ENCODE peak calls at places on chromosomes 11 and 22, in seven cellular contexts. One of them, this sample, is unnamed.

GRCh38 chr11:86212212-86212611 is 32.3 kb upstream of the EED start:
- DNase-seq in activated effector memory CD4-positive, alpha-beta T cell treated with anti-CD3 and anti-CD28 coated beads, Interleukin-2, amount 50 U/mL, for 16 hours: no peak
- DNase-seq in fibroblast of lung: no peak
- DNase-seq in effector memory CD8-positive, alpha-beta T cell: no peak
- DNase-seq in activated naive CD8-positive, alpha-beta T cell treated with anti-CD3 and anti-CD28 coated beads, Interleukin-2, amount 50 U/mL, for 24 hours: no peak
- DNase-seq in WTC11: no peak
- DNase-seq in naive thymus-derived CD4-positive, alpha-beta T cell: no peak
- DNase-seq in this sample: no peak

GRCh38 chr11:78078218-78079167 is 1.2 kb downstream of the NDUFC2 start:
- DNase-seq in activated effector memory CD4-positive, alpha-beta T cell treated with anti-CD3 and anti-CD28 coated beads, Interleukin-2, amount 50 U/mL, for 16 hours: no peak
- DNase-seq in fibroblast of lung: no peak
- DNase-seq in effector memory CD8-positive, alpha-beta T cell: no peak
- DNase-seq in activated naive CD8-positive, alpha-beta T cell treated with anti-CD3 and anti-CD28 coated beads, Interleukin-2, amount 50 U/mL, for 24 hours: no peak
- DNase-seq in WTC11: no peak
- DNase-seq in naive thymus-derived CD4-positive, alpha-beta T cell: no peak
- DNase-seq in this sample: no peak

GRCh38 chr22:37599161-37599560 is 9.5 kb upstream of the GGA1 start:
- DNase-seq in activated effector memory CD4-positive, alpha-beta T cell treated with anti-CD3 and anti-CD28 coated beads, Interleukin-2, amount 50 U/mL, for 16 hours: no peak
- DNase-seq in fibroblast of lung: no peak
- DNase-seq in effector memory CD8-positive, alpha-beta T cell: no peak
- DNase-seq in activated naive CD8-positive, alpha-beta T cell treated with anti-CD3 and anti-CD28 coated beads, Interleukin-2, amount 50 U/mL, for 24 hours: no peak
- DNase-seq in WTC11: no peak
- DNase-seq in naive thymus-derived CD4-positive, alpha-beta T cell: no peak
- DNase-seq in this sample: no peak

GRCh38 chr11:2760196-2760871 is 60.5 kb upstream of the KCNQ1OT1 start:
- DNase-seq in activated effector memory CD4-positive, alpha-beta T cell treated with anti-CD3 and anti-CD28 coated beads, Interleukin-2, amount 50 U/mL, for 16 hours: peak; percentile 39
- DNase-seq in fibroblast of lung: no peak
- DNase-seq in effector memory CD8-positive, alpha-beta T cell: no peak
- DNase-seq in activated naive CD8-positive, alpha-beta T cell treated with anti-CD3 and anti-CD28 coated beads, Interleukin-2, amount 50 U/mL, for 24 hours: no peak
- DNase-seq in WTC11: peak; percentile 4
- DNase-seq in naive thymus-derived CD4-positive, alpha-beta T cell: no peak
- DNase-seq in this sample: no peak

GRCh38 chr11:4577761-4578160 is 3.8 kb upstream of the OR52I2 start:
- DNase-seq in activated effector memory CD4-positive, alpha-beta T cell treated with anti-CD3 and anti-CD28 coated beads, Interleukin-2, amount 50 U/mL, for 16 hours: no peak
- DNase-seq in fibroblast of lung: no peak
- DNase-seq in effector memory CD8-positive, alpha-beta T cell: no peak
- DNase-seq in activated naive CD8-positive, alpha-beta T cell treated with anti-CD3 and anti-CD28 coated beads, Interleukin-2, amount 50 U/mL, for 24 hours: no peak
- DNase-seq in WTC11: no peak
- DNase-seq in naive thymus-derived CD4-positive, alpha-beta T cell: no peak
- DNase-seq in this sample: no peak

GRCh38 chr22:36010090-36010489 is 18.5 kb downstream of the RBFOX2 start:
- DNase-seq in activated effector memory CD4-positive, alpha-beta T cell treated with anti-CD3 and anti-CD28 coated beads, Interleukin-2, amount 50 U/mL, for 16 hours: no peak
- DNase-seq in fibroblast of lung: no peak
- DNase-seq in effector memory CD8-positive, alpha-beta T cell: no peak
- DNase-seq in activated naive CD8-positive, alpha-beta T cell treated with anti-CD3 and anti-CD28 coated beads, Interleukin-2, amount 50 U/mL, for 24 hours: no peak
- DNase-seq in WTC11: peak; percentile 65
- DNase-seq in naive thymus-derived CD4-positive, alpha-beta T cell: no peak
- DNase-seq in this sample: no peak

GRCh38 chr22:31650391-31650790 is 11.6 kb downstream of the PISD start:
- DNase-seq in activated effector memory CD4-positive, alpha-beta T cell treated with anti-CD3 and anti-CD28 coated beads, Interleukin-2, amount 50 U/mL, for 16 hours: no peak
- DNase-seq in fibroblast of lung: peak; percentile 74
- DNase-seq in effector memory CD8-positive, alpha-beta T cell: no peak
- DNase-seq in activated naive CD8-positive, alpha-beta T cell treated with anti-CD3 and anti-CD28 coated beads, Interleukin-2, amount 50 U/mL, for 24 hours: no peak
- DNase-seq in WTC11: no peak
- DNase-seq in naive thymus-derived CD4-positive, alpha-beta T cell: no peak
- DNase-seq in this sample: no peak

GRCh38 chr11:65522640-65523322 is 2.1 kb upstream of the SCYL1 start:
- DNase-seq in activated effector memory CD4-positive, alpha-beta T cell treated with anti-CD3 and anti-CD28 coated beads, Interleukin-2, amount 50 U/mL, for 16 hours: no peak
- DNase-seq in fibroblast of lung: no peak
- DNase-seq in effector memory CD8-positive, alpha-beta T cell: no peak
- DNase-seq in activated naive CD8-positive, alpha-beta T cell treated with anti-CD3 and anti-CD28 coated beads, Interleukin-2, amount 50 U/mL, for 24 hours: no peak
- DNase-seq in WTC11: no peak
- DNase-seq in naive thymus-derived CD4-positive, alpha-beta T cell: peak; percentile 70
- DNase-seq in this sample: peak; percentile 48

GRCh38 chr11:130691581-130691980 is 224.7 kb downstream of the SNX19 start:
- DNase-seq in activated effector memory CD4-positive, alpha-beta T cell treated with anti-CD3 and anti-CD28 coated beads, Interleukin-2, amount 50 U/mL, for 16 hours: no peak
- DNase-seq in fibroblast of lung: no peak
- DNase-seq in effector memory CD8-positive, alpha-beta T cell: no peak
- DNase-seq in activated naive CD8-positive, alpha-beta T cell treated with anti-CD3 and anti-CD28 coated beads, Interleukin-2, amount 50 U/mL, for 24 hours: no peak
- DNase-seq in WTC11: no peak
- DNase-seq in naive thymus-derived CD4-positive, alpha-beta T cell: no peak
- DNase-seq in this sample: no peak

GRCh38 chr22:38435010-38435409 is 20.0 kb downstream of the KCNJ4 start:
- DNase-seq in activated effector memory CD4-positive, alpha-beta T cell treated with anti-CD3 and anti-CD28 coated beads, Interleukin-2, amount 50 U/mL, for 16 hours: no peak
- DNase-seq in fibroblast of lung: no peak
- DNase-seq in effector memory CD8-positive, alpha-beta T cell: no peak
- DNase-seq in activated naive CD8-positive, alpha-beta T cell treated with anti-CD3 and anti-CD28 coated beads, Interleukin-2, amount 50 U/mL, for 24 hours: no peak
- DNase-seq in WTC11: peak; percentile 75
- DNase-seq in naive thymus-derived CD4-positive, alpha-beta T cell: no peak
- DNase-seq in this sample: no peak

GRCh38 chr11:20609727-20610707 is 10.6 kb downstream of the SLC6A5 start:
- DNase-seq in activated effector memory CD4-positive, alpha-beta T cell treated with anti-CD3 and anti-CD28 coated beads, Interleukin-2, amount 50 U/mL, for 16 hours: peak; percentile 80
- DNase-seq in fibroblast of lung: peak; percentile 46
- DNase-seq in effector memory CD8-positive, alpha-beta T cell: peak; percentile 42
- DNase-seq in activated naive CD8-positive, alpha-beta T cell treated with anti-CD3 and anti-CD28 coated beads, Interleukin-2, amount 50 U/mL, for 24 hours: peak; percentile 78
- DNase-seq in WTC11: peak; percentile 94
- DNase-seq in naive thymus-derived CD4-positive, alpha-beta T cell: peak; percentile 20
- DNase-seq in this sample: peak; percentile 80

GRCh38 chr11:75454987-75455386 is 22.0 kb upstream of the KLHL35 start:
- DNase-seq in activated effector memory CD4-positive, alpha-beta T cell treated with anti-CD3 and anti-CD28 coated beads, Interleukin-2, amount 50 U/mL, for 16 hours: no peak
- DNase-seq in fibroblast of lung: no peak
- DNase-seq in effector memory CD8-positive, alpha-beta T cell: no peak
- DNase-seq in activated naive CD8-positive, alpha-beta T cell treated with anti-CD3 and anti-CD28 coated beads, Interleukin-2, amount 50 U/mL, for 24 hours: no peak
- DNase-seq in WTC11: no peak
- DNase-seq in naive thymus-derived CD4-positive, alpha-beta T cell: no peak
- DNase-seq in this sample: no peak

GRCh38 chr11:75193271-75193670 is 42.4 kb downstream of the SLCO2B1 start:
- DNase-seq in activated effector memory CD4-positive, alpha-beta T cell treated with anti-CD3 and anti-CD28 coated beads, Interleukin-2, amount 50 U/mL, for 16 hours: no peak
- DNase-seq in fibroblast of lung: no peak
- DNase-seq in effector memory CD8-positive, alpha-beta T cell: no peak
- DNase-seq in activated naive CD8-positive, alpha-beta T cell treated with anti-CD3 and anti-CD28 coated beads, Interleukin-2, amount 50 U/mL, for 24 hours: no peak
- DNase-seq in WTC11: no peak
- DNase-seq in naive thymus-derived CD4-positive, alpha-beta T cell: no peak
- DNase-seq in this sample: no peak

GRCh38 chr11:69529001-69529400 is 47.5 kb downstream of the LINC01488 start:
- DNase-seq in activated effector memory CD4-positive, alpha-beta T cell treated with anti-CD3 and anti-CD28 coated beads, Interleukin-2, amount 50 U/mL, for 16 hours: peak; percentile 55
- DNase-seq in fibroblast of lung: no peak
- DNase-seq in effector memory CD8-positive, alpha-beta T cell: no peak
- DNase-seq in activated naive CD8-positive, alpha-beta T cell treated with anti-CD3 and anti-CD28 coated beads, Interleukin-2, amount 50 U/mL, for 24 hours: no peak
- DNase-seq in WTC11: no peak
- DNase-seq in naive thymus-derived CD4-positive, alpha-beta T cell: no peak
- DNase-seq in this sample: peak; percentile 30

This sample was measured in sciatic nerve.